ENCODE peak calls at places on chromosome 15, in four cellular contexts. I is mammary epithelial cell, A is fibroblast of lung, B is kidney. S is an unnamed sample.
A peak's percentile ranks its signal among the peaks of the same experiment; 100 is the strongest.

GRCh38 chr15:57635300-57635944 is 43.7 kb downstream of the MYZAP start:
- DNase-seq in I (no peak), A (no peak), B (no peak), S (no peak)

GRCh38 chr15:26073430-26074333 is 210.6 kb upstream of the ATP10A start:
- DNase-seq in I (no peak), A (no peak), B (no peak), S (no peak)

GRCh38 chr15:43219929-43220886 is 610 bp downstream of the EPB42 start:
- DNase-seq in I (no peak), A (no peak), B (no peak), S (no peak)

GRCh38 chr15:76335129-76335850 is 1.3 kb upstream of the ISL2 start:
- DNase-seq in I (no peak), A (peak; percentile 26), B (no peak), S (no peak)

GRCh38 chr15:63082366-63082765 is 39.3 kb upstream of the LACTB start:
- DNase-seq in I (peak; percentile 48), A (no peak), B (no peak), S (no peak)

GRCh38 chr15:60130398-60130797 is 126.3 kb downstream of the FOXB1 start:
- DNase-seq in I (no peak), A (no peak), B (no peak), S (no peak)

GRCh38 chr15:64096486-64097431 is 977 bp downstream of the SNX1 start:
- DNase-seq in I (peak; percentile 42), A (no peak), B (no peak), S (peak; percentile 65)

GRCh38 chr15:48040166-48040817 is 80.5 kb upstream of the SLC24A5 start:
- DNase-seq in I (peak; percentile 52), A (peak; percentile 44), B (no peak), S (peak; percentile 40)

GRCh38 chr15:101530224-101530958 is 40.9 kb upstream of the PCSK6 start:
- DNase-seq in I (no peak), A (no peak), B (no peak), S (no peak)

GRCh38 chr15:87959658-87960057 is 296.9 kb downstream of the NTRK3 start:
- DNase-seq in I (no peak), A (no peak), B (no peak), S (no peak)

GRCh38 chr15:22954798-22955543 is 25.2 kb downstream of the CYFIP1 start:
- DNase-seq in I (no peak), A (no peak), B (no peak), S (no peak)

GRCh38 chr15:58566029-58566428 is 134.2 kb downstream of the LIPC start:
- DNase-seq in I (peak; percentile 55), A (no peak), B (no peak), S (no peak)

GRCh38 chr15:73712107-73712506 is 27.9 kb downstream of the CD276 start:
- DNase-seq in I (no peak), A (no peak), B (no peak), S (no peak)

GRCh38 chr15:85029221-85029620 is 47.6 kb downstream of the PDE8A start:
- DNase-seq in I (no peak), A (no peak), B (no peak), S (no peak)

GRCh38 chr15:40328176-40328575 is 4.7 kb downstream of the INAFM2 start:
- DNase-seq in I (peak; percentile 46), A (no peak), B (no peak), S (peak; percentile 58)
- H3K4me1 ChIP-seq in I (peaks cover 43% of the 10 kb centered on the region), A (peaks cover 6% of the 10 kb centered on the region), B (peaks cover 9% of the 10 kb centered on the region), S (peaks cover 51% of the 10 kb centered on the region)

GRCh38 chr15:40927497-40928346 is 1.4 kb upstream of the DLL4 start:
- DNase-seq in I (no peak), A (no peak), B (peak; percentile 69), S (peak; percentile 36)

GRCh38 chr15:40925863-40926658 is 3.1 kb upstream of the DLL4 start:
- DNase-seq in I (no peak), A (peak; percentile 31), B (peak; percentile 75), S (no peak)

GRCh38 chr15:40928351-40928974 is 677 bp upstream of the DLL4 start:
- DNase-seq in I (peak; percentile 48), A (no peak), B (peak; percentile 83), S (no peak)

GRCh38 chr15:40925495-40925862 is 3.7 kb upstream of the DLL4 start:
- DNase-seq in I (no peak), A (no peak), B (no peak), S (no peak)

DNA sequence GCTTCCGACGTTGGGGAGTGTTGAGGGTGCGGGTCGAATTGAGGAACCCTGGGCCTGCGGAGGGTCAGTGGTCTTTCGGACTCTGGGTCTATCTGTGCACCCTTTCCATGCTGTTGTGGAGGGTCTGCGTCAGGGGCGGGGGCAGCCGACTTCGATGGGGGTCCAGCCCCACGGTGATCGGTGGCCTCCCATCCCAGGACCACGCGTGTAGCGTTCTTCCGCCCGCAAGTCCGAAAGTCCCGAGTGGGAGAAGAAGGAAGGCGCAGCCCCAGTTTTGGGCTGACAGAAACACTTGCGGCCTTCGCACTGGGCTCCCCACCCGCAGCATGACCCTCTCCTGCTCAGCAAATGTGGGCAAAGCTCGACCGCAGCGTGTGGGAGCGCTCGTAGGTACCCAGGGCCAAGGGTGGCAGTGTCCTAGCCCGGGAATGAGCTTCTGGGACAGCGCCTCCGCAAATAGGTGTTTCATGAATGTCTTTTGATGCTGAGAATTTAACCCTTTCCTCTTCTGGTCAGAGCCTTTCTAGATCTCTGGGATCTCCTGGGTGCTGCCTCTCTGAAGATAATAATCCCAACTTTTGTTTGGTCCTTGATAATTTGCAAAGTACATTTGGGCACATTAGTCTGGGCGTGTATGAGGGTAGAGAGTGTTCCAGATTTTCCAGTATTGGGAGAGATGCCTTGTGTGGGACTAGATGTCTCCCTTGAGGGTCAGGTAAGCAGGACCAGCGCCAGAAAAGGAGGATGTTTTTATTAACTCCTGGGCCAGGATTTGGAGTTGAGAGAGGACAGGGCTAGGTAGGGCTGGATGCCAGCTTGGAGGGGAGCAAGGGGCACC is 2.3 kb upstream of the DLL4 start:
- DNase-seq in I (no peak), A (no peak), B (no peak), S (no peak)
- H3K4me1 ChIP-seq in I (peaks cover 35% of the 10 kb centered on the region), A (peaks cover 11% of the 10 kb centered on the region), B (peaks cover 39% of the 10 kb centered on the region), S (peaks cover 21% of the 10 kb centered on the region)

GRCh38 chr15:40762919-40763800 is 708 bp upstream of the GCHFR start:
- DNase-seq in I (peak; percentile 50), A (peak; percentile 47), B (peak; percentile 89), S (peak; percentile 64)
- H3K4me1 ChIP-seq in I (peaks cover 31% of the 10 kb centered on the region), A (peaks cover 16% of the 10 kb centered on the region), B (peaks cover 12% of the 10 kb centered on the region), S (peaks cover 45% of the 10 kb centered on the region)

GRCh38 chr15:90145761-90146160 is 43.5 kb upstream of the IDH2 start:
- DNase-seq in I (no peak), A (no peak), B (no peak), S (no peak)
- H3K4me1 ChIP-seq in I (peaks cover 4% of the 10 kb centered on the region), A (no peaks in the 10 kb centered on the region), B (peaks cover 3% of the 10 kb centered on the region), S (peaks cover 7% of the 10 kb centered on the region)

GRCh38 chr15:35757790-35758189 is 211.8 kb upstream of the DPH6 start:
- DNase-seq in I (no peak), A (no peak), B (no peak), S (no peak)
- H3K4me1 ChIP-seq in I (no peaks in the 10 kb centered on the region), A (no peaks in the 10 kb centered on the region), B (no peaks in the 10 kb centered on the region), S (peaks cover 25% of the 10 kb centered on the region)

DNA sequence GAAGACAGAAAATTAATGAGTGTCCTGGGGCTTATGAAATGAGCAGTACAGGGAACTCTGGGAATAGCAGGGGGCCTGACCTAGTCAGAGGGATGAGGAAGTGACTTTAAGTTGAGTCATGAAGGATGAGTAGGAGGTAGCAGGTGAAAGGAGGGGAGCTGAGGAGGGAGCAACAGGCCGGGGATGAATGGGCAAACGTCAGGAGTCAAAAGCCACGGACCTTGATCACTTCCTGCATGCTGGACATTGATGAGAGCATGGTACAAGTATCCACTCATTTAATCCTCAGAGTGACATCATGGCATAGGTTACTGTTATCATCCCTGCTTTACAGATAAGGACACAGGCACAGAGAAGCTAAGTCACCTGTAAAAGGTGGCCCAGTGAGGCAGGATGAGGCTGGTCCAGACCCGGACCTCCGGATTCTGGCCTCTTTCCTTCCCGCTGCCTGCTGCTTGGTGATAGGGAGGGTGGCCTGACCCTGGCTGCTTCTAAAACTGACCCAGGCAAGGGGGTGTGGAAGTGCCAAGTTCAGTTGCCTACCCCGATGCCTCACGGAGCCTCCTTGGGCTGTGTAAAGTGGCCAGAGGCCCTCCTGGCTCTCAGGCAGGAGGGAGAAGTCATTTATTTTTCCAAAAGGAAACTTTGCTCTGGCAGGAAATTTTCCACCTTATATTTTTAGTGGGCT is 7.6 kb downstream of the CORO2B start:
- DNase-seq in I (peak; percentile 87), A (peak; percentile 49), B (no peak), S (no peak)
- H3K4me1 ChIP-seq in I (peaks cover 28% of the 10 kb centered on the region), A (peaks cover 45% of the 10 kb centered on the region), B (peaks cover 9% of the 10 kb centered on the region), S (peaks cover 59% of the 10 kb centered on the region)

GRCh38 chr15:70012895-70013294 is 84.8 kb downstream of the TLE3 start:
- DNase-seq in I (no peak), A (no peak), B (no peak), S (no peak)

GRCh38 chr15:70013647-70014310 is 83.9 kb downstream of the TLE3 start:
- DNase-seq in I (no peak), A (no peak), B (peak; percentile 33), S (no peak)

GRCh38 chr15:70014860-70015490 is 82.7 kb downstream of the TLE3 start:
- DNase-seq in I (no peak), A (no peak), B (peak; percentile 67), S (no peak)

GRCh38 chr15:70016511-70016994 is 81.2 kb downstream of the TLE3 start:
- DNase-seq in I (no peak), A (no peak), B (peak; percentile 12), S (no peak)

DNA sequence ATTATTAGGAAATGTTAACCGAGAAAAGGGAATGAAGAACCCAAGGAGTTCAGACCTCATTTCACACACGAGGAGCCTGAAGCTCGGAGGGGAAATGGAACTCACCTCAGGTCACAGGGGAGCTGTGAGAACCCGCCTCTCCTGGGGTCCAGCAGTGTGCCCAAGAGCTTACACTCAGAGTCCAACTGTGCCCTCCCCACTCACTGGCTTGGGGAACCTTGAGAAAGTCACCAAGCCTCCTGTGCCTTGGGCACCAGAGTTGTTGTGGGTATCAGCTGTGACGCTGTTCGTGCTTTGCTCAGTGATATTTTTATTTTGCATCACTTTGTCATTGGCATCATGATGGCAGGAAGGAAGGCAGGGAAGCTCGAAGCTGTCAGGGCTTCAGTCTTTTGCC is 83.4 kb downstream of the TLE3 start:
- DNase-seq in I (no peak), A (no peak), B (peak; percentile 26), S (no peak)
- H3K4me1 ChIP-seq in I (no peaks in the 10 kb centered on the region), A (no peaks in the 10 kb centered on the region), B (no peaks in the 10 kb centered on the region), S (no peaks in the 10 kb centered on the region)

GRCh38 chr15:61784734-61785133 is 275.5 kb downstream of the VPS13C start:
- DNase-seq in I (no peak), A (no peak), B (no peak), S (no peak)

GRCh38 chr15:61780278-61780677 is 280.0 kb downstream of the VPS13C start:
- DNase-seq in I (no peak), A (no peak), B (no peak), S (no peak)
- H3K4me1 ChIP-seq in I (peaks cover 4% of the 10 kb centered on the region), A (no peaks in the 10 kb centered on the region), B (no peaks in the 10 kb centered on the region), S (no peaks in the 10 kb centered on the region)

GRCh38 chr15:68619303-68619698 is 40.5 kb downstream of the CORO2B start:
- DNase-seq in I (no peak), A (no peak), B (no peak), S (no peak)
- H3K4me1 ChIP-seq in I (peaks cover 4% of the 10 kb centered on the region), A (peaks cover 58% of the 10 kb centered on the region), B (peaks cover 13% of the 10 kb centered on the region), S (peaks cover 64% of the 10 kb centered on the region)

S was measured in adipocyte.